ENCODE peak calls at places on chromosome 18, in nine cellular contexts. D is left lung, O is foreskin fibroblast, E is transverse colon, J is esophagus squamous epithelium, K is spleen, W is small intestine, Y is fibroblast of mammary gland, V is ovary. M is an unnamed sample.

GRCh38 chr18:71442830-71443229 is 1101.3 kb downstream of the CBLN2 start:
- DNase-seq in D (no peak), O (no peak), E (no peak), J (no peak), K (no peak), W (no peak), Y (peak), V (no peak), M (peak)

GRCh38 chr18:57743008-57743407 is 60.1 kb downstream of the ATP8B1 start:
- DNase-seq in D (no peak), O (peak), E (no peak), J (no peak), K (no peak), W (no peak), Y (peak), V (no peak), M (peak)

GRCh38 chr18:9147440-9148238 is 11.1 kb downstream of the ANKRD12 start:
- DNase-seq in D (no peak), O (peak), E (peak), J (no peak), K (no peak), W (peak), Y (peak), V (no peak), M (peak)

GRCh38 chr18:21669736-21670135 is 34.8 kb downstream of the ABHD3 start:
- DNase-seq in D (no peak), O (peak), E (peak), J (no peak), K (no peak), W (peak), Y (no peak), V (no peak), M (no peak)

GRCh38 chr18:47248610-47249343 is 2.7 kb downstream of the SKOR2 start:
- DNase-seq in D (no peak), O (no peak), E (no peak), J (no peak), K (no peak), W (no peak), Y (no peak), V (no peak), M (no peak)

GRCh38 chr18:69686861-69687260 is 260.8 kb downstream of the CD226 start:
- DNase-seq in D (no peak), O (no peak), E (no peak), J (no peak), K (no peak), W (no peak), Y (peak), V (no peak), M (peak)

GRCh38 chr18:10101293-10101701 is 187.5 kb downstream of the VAPA start:
- DNase-seq in D (no peak), O (peak), E (no peak), J (no peak), K (no peak), W (no peak), Y (peak), V (peak), M (peak)

GRCh38 chr18:43589611-43590151 is 312.4 kb upstream of the SYT4 start:
- DNase-seq in D (peak), O (no peak), E (no peak), J (no peak), K (no peak), W (no peak), Y (no peak), V (no peak), M (no peak)

GRCh38 chr18:67766930-67767329 is 250.4 kb upstream of the DSEL start:
- DNase-seq in D (no peak), O (peak), E (no peak), J (no peak), K (no peak), W (no peak), Y (peak), V (no peak), M (peak)

GRCh38 chr18:38497281-38497680 is 931.7 kb upstream of the CELF4 start:
- DNase-seq in D (no peak), O (no peak), E (no peak), J (no peak), K (no peak), W (no peak), Y (no peak), V (no peak), M (no peak)

GRCh38 chr18:43789234-43790000 is 512.1 kb upstream of the SYT4 start:
- DNase-seq in D (no peak), O (peak), E (no peak), J (no peak), K (no peak), W (no peak), Y (peak), V (no peak), M (peak)

GRCh38 chr18:3610818-3611217 is 160.8 kb downstream of the TGIF1 start:
- DNase-seq in D (no peak), O (peak), E (no peak), J (no peak), K (peak), W (no peak), Y (peak), V (no peak), M (no peak)

GRCh38 chr18:8139127-8139591 is 470.1 kb upstream of the RAB12 start:
- DNase-seq in D (peak), O (no peak), E (no peak), J (no peak), K (no peak), W (no peak), Y (peak), V (peak), M (no peak)

GRCh38 chr18:8121942-8122480 is 487.2 kb upstream of the RAB12 start:
- DNase-seq in D (peak), O (peak), E (no peak), J (no peak), K (no peak), W (no peak), Y (peak), V (no peak), M (peak)

GRCh38 chr18:44602845-44603244 is 77.8 kb upstream of the SETBP1 start:
- DNase-seq in D (no peak), O (peak), E (no peak), J (no peak), K (no peak), W (no peak), Y (peak), V (no peak), M (no peak)

GRCh38 chr18:70181015-70181414 is 24.5 kb downstream of the RTTN start:
- DNase-seq in D (no peak), O (peak), E (no peak), J (no peak), K (no peak), W (no peak), Y (peak), V (no peak), M (peak)

GRCh38 chr18:13271512-13271911 is 53.0 kb downstream of the LDLRAD4 start:
- DNase-seq in D (no peak), O (no peak), E (no peak), J (no peak), K (no peak), W (peak), Y (no peak), V (no peak), M (no peak)

GRCh38 chr18:42105382-42105781 is 150.3 kb downstream of the PIK3C3 start:
- DNase-seq in D (no peak), O (no peak), E (no peak), J (no peak), K (no peak), W (no peak), Y (no peak), V (no peak), M (no peak)

GRCh38 chr18:10006261-10006903 is 92.6 kb downstream of the VAPA start:
- DNase-seq in D (no peak), O (peak), E (no peak), J (no peak), K (no peak), W (no peak), Y (peak), V (no peak), M (peak)

GRCh38 chr18:76974345-76974744 is 152.0 kb downstream of the ZNF236 start:
- DNase-seq in D (no peak), O (no peak), E (no peak), J (no peak), K (no peak), W (no peak), Y (no peak), V (no peak), M (no peak)

GRCh38 chr18:36297419-36298112 is at the start of gene FHOD3:
- DNase-seq in D (peak), O (peak), E (peak), J (no peak), K (no peak), W (peak), Y (peak), V (peak), M (peak)

GRCh38 chr18:31451625-31452024 is 4.1 kb downstream of the DSG3 start:
- DNase-seq in D (no peak), O (no peak), E (no peak), J (no peak), K (no peak), W (peak), Y (no peak), V (no peak), M (no peak)

GRCh38 chr18:46411862-46412690 is 244.9 kb downstream of the LOXHD1 start:
- DNase-seq in D (no peak), O (no peak), E (no peak), J (no peak), K (no peak), W (no peak), Y (no peak), V (peak), M (no peak)

GRCh38 chr18:7205346-7205745 is 25.5 kb upstream of the LRRC30 start:
- DNase-seq in D (no peak), O (no peak), E (no peak), J (no peak), K (no peak), W (no peak), Y (peak), V (no peak), M (no peak)

GRCh38 chr18:55927831-55928230 is 339.8 kb upstream of the TCF4 start:
- DNase-seq in D (no peak), O (peak), E (no peak), J (no peak), K (no peak), W (no peak), Y (peak), V (no peak), M (peak)

GRCh38 chr18:34031810-34032209 is 192.9 kb downstream of the NOL4 start:
- DNase-seq in D (peak), O (no peak), E (no peak), J (no peak), K (no peak), W (no peak), Y (peak), V (no peak), M (peak)

GRCh38 chr18:45631077-45631476 is 15.8 kb downstream of the SLC14A2 start:
- DNase-seq in D (no peak), O (no peak), E (no peak), J (no peak), K (no peak), W (no peak), Y (no peak), V (no peak), M (no peak)

GRCh38 chr18:48833701-48834394 is 116.9 kb downstream of the SMAD7 start:
- DNase-seq in D (no peak), O (no peak), E (peak), J (no peak), K (peak), W (peak), Y (peak), V (no peak), M (no peak)
- H3K4me3 ChIP-seq in D (peak), O (no peak), E (no peak), J (peak), K (peak), W (no peak), Y (peak), V (no peak), M (no peak)

GRCh38 chr18:6202861-6203260 is 211.8 kb downstream of the L3MBTL4 start:
- DNase-seq in D (no peak), O (no peak), E (no peak), J (no peak), K (no peak), W (no peak), Y (no peak), V (no peak), M (no peak)

GRCh38 chr18:6200375-6200774 is 214.3 kb downstream of the L3MBTL4 start:
- DNase-seq in D (no peak), O (no peak), E (no peak), J (no peak), K (no peak), W (no peak), Y (no peak), V (no peak), M (no peak)

GRCh38 chr18:6194640-6195039 is 220.1 kb downstream of the L3MBTL4 start:
- DNase-seq in D (no peak), O (no peak), E (no peak), J (no peak), K (no peak), W (no peak), Y (no peak), V (no peak), M (no peak)

GRCh38 chr18:6199777-6200176 is 214.9 kb downstream of the L3MBTL4 start:
- DNase-seq in D (no peak), O (no peak), E (no peak), J (no peak), K (no peak), W (peak), Y (no peak), V (no peak), M (no peak)

GRCh38 chr18:6198585-6198984 is 216.1 kb downstream of the L3MBTL4 start:
- DNase-seq in D (no peak), O (no peak), E (no peak), J (no peak), K (no peak), W (no peak), Y (no peak), V (no peak), M (no peak)
- H3K4me3 ChIP-seq in D (no peak), O (no peak), E (no peak), J (no peak), K (no peak), W (no peak), Y (no peak), V (no peak), M (no peak)

DNA sequence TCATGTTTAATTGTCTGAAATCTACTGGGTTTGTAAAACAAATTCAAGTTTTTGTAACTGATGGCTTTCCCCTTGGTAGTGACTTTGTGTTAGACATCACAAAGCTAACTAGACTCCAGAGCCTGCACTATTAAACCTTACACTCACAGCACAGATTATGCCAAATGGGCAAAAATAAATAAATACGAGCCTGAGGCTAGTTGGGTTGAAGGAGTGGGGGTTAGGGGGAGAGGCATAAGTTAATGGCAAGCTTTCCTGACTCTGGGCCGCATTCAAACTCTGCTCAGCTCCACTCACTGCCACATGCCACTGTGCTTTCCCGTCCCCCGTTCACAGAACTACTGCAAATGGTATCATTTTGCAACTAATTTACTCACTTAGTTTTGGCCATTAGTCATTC is 1079.9 kb upstream of the PIK3C3 start:
- DNase-seq in D (no peak), O (no peak), E (no peak), J (no peak), K (no peak), W (no peak), Y (no peak), V (no peak), M (no peak)
- H3K4me3 ChIP-seq in D (no peak), O (no peak), E (no peak), J (no peak), K (no peak), W (no peak), Y (no peak), V (no peak), M (no peak)

GRCh38 chr18:79242246-79242645 is 153.5 kb upstream of the NFATC1 start:
- DNase-seq in D (no peak), O (no peak), E (no peak), J (no peak), K (no peak), W (no peak), Y (no peak), V (no peak), M (no peak)

GRCh38 chr18:79241755-79242154 is 154.0 kb upstream of the NFATC1 start:
- DNase-seq in D (no peak), O (no peak), E (no peak), J (no peak), K (no peak), W (no peak), Y (no peak), V (no peak), M (no peak)

GRCh38 chr18:79246309-79247108 is 149.2 kb upstream of the NFATC1 start:
- DNase-seq in D (peak), O (peak), E (peak), J (peak), K (peak), W (peak), Y (peak), V (peak), M (peak)

GRCh38 chr18:79248495-79249078 is 147.1 kb upstream of the NFATC1 start:
- DNase-seq in D (no peak), O (no peak), E (no peak), J (no peak), K (no peak), W (no peak), Y (peak), V (no peak), M (no peak)

DNA sequence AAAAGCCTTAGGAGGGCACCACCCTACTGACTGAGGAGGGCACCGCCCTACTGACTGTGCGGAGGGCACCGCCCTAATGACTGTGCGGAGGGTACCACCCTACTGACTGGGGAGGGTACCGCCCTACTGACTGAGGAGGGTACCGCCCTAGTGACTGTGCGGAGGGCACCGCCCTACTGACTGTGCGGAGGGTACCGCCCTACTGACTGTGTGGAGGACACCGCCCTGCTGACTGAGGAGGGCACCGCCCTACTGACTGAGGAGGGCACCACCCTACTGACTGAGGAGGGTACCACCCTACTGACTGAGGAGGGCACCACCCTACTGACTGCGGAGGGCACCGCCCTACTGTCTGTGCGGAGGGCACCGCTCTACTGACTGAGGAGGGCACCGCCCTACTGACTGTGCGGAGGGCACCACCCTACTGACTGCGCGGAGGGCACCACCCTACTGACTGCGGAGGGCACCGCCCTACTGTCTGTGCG is 150.2 kb upstream of the NFATC1 start:
- DNase-seq in D (no peak), O (no peak), E (peak), J (peak), K (no peak), W (no peak), Y (peak), V (no peak), M (no peak)
- H3K4me3 ChIP-seq in D (no peak), O (no peak), E (no peak), J (peak), K (no peak), W (no peak), Y (no peak), V (no peak), M (no peak)

DNA sequence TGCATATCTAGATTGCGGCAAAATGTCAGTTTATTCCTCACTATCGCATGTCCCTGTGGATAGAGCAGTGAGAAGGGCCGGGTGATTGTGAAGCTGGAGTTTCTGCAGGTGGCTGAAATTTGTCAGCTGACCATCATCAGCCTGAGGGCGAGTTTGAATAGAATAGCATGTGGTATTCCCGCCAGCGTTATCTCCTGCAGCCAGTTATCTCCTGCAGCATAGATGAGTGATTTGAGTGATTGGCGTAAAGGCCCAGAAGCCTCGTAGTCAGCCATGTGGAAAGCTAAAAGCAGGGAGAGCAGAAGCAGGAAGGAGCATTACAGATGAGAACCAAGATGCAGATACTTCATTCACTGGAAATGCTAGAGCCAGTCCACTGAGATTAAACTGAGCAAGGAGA is 65.5 kb downstream of the CABLES1 start:
- DNase-seq in D (no peak), O (no peak), E (no peak), J (no peak), K (no peak), W (no peak), Y (no peak), V (no peak), M (no peak)
- H3K4me3 ChIP-seq in D (no peak), O (no peak), E (no peak), J (no peak), K (no peak), W (no peak), Y (no peak), V (no peak), M (no peak)

DNA sequence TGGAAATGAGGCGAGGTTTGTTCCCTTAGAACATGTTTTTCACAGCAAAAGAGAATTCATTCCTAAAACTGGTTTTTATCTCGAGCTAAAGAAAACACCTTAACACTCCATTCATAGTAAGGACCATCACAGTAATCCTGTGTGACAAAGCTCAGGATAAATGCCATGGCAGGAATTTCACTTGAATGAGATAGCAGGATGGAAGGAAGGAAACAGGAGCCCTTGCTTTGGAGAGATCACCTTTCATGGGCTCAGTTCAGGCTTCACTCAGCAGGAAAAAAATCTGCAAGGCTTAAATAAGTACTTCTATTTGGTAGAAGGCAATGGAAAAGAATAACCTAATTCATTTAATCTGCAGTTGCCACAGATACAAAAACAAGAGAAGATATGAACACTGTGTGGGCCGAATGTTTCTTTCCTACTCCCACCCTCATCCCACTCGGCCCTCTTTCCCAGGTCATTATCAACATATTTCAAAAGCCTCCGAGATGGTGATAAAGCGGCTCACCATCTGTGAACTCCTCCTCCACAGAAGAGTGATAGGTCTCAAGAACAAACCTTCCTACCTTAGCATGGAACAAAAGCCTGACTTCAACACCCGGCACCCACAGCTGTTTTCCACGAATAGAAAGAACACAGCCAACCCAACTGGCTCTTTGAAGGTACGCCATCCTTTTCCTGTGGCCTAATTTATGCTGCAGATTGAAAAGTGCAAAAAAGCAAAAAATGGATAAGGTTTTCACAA is 28.9 kb downstream of the BCL2 start:
- DNase-seq in D (no peak), O (no peak), E (no peak), J (no peak), K (no peak), W (no peak), Y (no peak), V (no peak), M (no peak)
- H3K4me3 ChIP-seq in D (no peak), O (no peak), E (no peak), J (no peak), K (no peak), W (no peak), Y (no peak), V (no peak), M (no peak)

M was measured in fibroblast of the aortic adventitia.